ENCODE peak calls at places on chromosome 1, in nine cellular contexts. V is testis; H is GM23248; M is MM.1S; Y is heart left ventricle; I is CD8-positive, alpha-beta memory T cell; Q is mammary epithelial cell; W is thoracic aorta; J is body of pancreas. U is an unnamed sample. For H3K36me3 and H3K27me3, the result is how much of the 10 kb centered on the place peaks cover.

GRCh38 chr1:228079013-228079412 is 3.5 kb upstream of the ARF1 start:
- DNase-seq in J (no peak), Y (no peak), I (no peak), V (no peak), W (no peak), H (no peak), M (no peak), Q (no peak), U (no peak)

GRCh38 chr1:223525957-223526356 is 132.7 kb downstream of the CCDC185 start:
- DNase-seq in J (no peak), W (no peak), H (no peak), I (no peak), V (no peak), M (no peak), Q (no peak), Y (no peak), U (no peak)

GRCh38 chr1:13700521-13701273 is 709 bp downstream of the PRDM2 start:
- DNase-seq in W (no peak), I (peak), J (peak), V (peak), M (peak), Y (peak), Q (peak), H (peak), U (peak)

GRCh38 chr1:154752273-154753030 is 117.6 kb downstream of the KCNN3 start:
- DNase-seq in Y (no peak), W (no peak), I (no peak), V (no peak), Q (no peak), H (no peak), M (no peak), J (no peak), U (no peak)

GRCh38 chr1:204280562-204280961 is 66.8 kb upstream of the GOLT1A start:
- DNase-seq in Y (no peak), H (no peak), W (no peak), I (no peak), V (no peak), J (no peak), M (no peak), Q (no peak), U (no peak)

GRCh38 chr1:88985033-88985432 is 7.4 kb downstream of the KYAT3 start:
- DNase-seq in W (no peak), J (peak), Y (peak), M (no peak), Q (peak), V (peak), H (peak), I (no peak), U (no peak)

GRCh38 chr1:57729181-57729580 is 305.3 kb upstream of the DAB1 start:
- DNase-seq in H (no peak), V (no peak), I (no peak), Y (no peak), W (no peak), J (no peak), M (no peak), Q (no peak), U (no peak)

GRCh38 chr1:92043621-92044020 is 13.8 kb downstream of the EPHX4 start:
- DNase-seq in M (no peak), Y (no peak), I (no peak), V (no peak), Q (peak), J (no peak), W (no peak), H (no peak), U (no peak)

GRCh38 chr1:211944733-211945500 is 90.4 kb downstream of the INTS7 start:
- DNase-seq in I (no peak), M (no peak), W (no peak), J (peak), Y (no peak), H (no peak), Q (peak), V (peak), U (peak)

GRCh38 chr1:207890136-207890738 is 20.7 kb downstream of the CD34 start:
- DNase-seq in M (no peak), Q (peak), J (peak), Y (peak), I (no peak), H (peak), W (no peak), V (peak), U (no peak)

GRCh38 chr1:100219457-100219856 is 30.2 kb downstream of the DBT start:
- DNase-seq in W (no peak), Y (no peak), J (no peak), Q (no peak), M (no peak), V (no peak), I (no peak), H (no peak), U (no peak)

GRCh38 chr1:61253059-61253735 is 170.8 kb downstream of the NFIA start:
- DNase-seq in I (peak), J (peak), Y (peak), Q (peak), H (peak), V (peak), W (no peak), M (no peak), U (no peak)

GRCh38 chr1:212691561-212692071 is 8.0 kb downstream of the BATF3 start:
- DNase-seq in W (no peak), Y (no peak), M (no peak), I (no peak), J (no peak), V (no peak), H (no peak), Q (no peak), U (no peak)

GRCh38 chr1:85313888-85314696 is 37.7 kb upstream of the BCL10 start:
- DNase-seq in I (no peak), W (no peak), V (peak), Q (peak), Y (peak), M (no peak), H (peak), J (no peak), U (no peak)

GRCh38 chr1:201229095-201229494 is 38.5 kb downstream of the IGFN1 start:
- DNase-seq in I (no peak), J (no peak), Y (no peak), V (no peak), Q (no peak), M (no peak), H (no peak), W (no peak), U (peak)

GRCh38 chr1:41980872-41981653 is 62.3 kb upstream of the HIVEP3 start:
- DNase-seq in Y (no peak), J (no peak), V (no peak), M (no peak), Q (no peak), H (no peak), I (no peak), W (no peak), U (peak)

GRCh38 chr1:228445867-228446584 is 29.4 kb upstream of the TRIM17 start:
- DNase-seq in Y (peak), Q (no peak), M (peak), I (peak), W (no peak), H (peak), V (peak), J (no peak), U (peak)

GRCh38 chr1:111417755-111418154 is 9.8 kb downstream of the OVGP1 start:
- DNase-seq in J (no peak), M (no peak), I (no peak), V (no peak), W (no peak), Q (no peak), Y (no peak), H (no peak), U (peak)

GRCh38 chr1:152148991-152149390 is 10.0 kb downstream of the RPTN start:
- DNase-seq in M (no peak), H (peak), V (no peak), W (no peak), J (no peak), Y (no peak), Q (no peak), I (no peak), U (no peak)

GRCh38 chr1:85339089-85339488 is 62.7 kb upstream of the BCL10 start:
- DNase-seq in I (no peak), H (peak), Y (no peak), Q (peak), W (no peak), V (no peak), M (no peak), J (no peak), U (peak)

GRCh38 chr1:240693036-240693435 is 81.1 kb upstream of the GREM2 start:
- DNase-seq in M (no peak), Q (no peak), W (no peak), I (no peak), J (no peak), H (no peak), V (no peak), Y (no peak), U (no peak)

GRCh38 chr1:6928106-6928885 is 143.0 kb downstream of the CAMTA1 start:
- DNase-seq in J (no peak), Y (no peak), M (no peak), H (no peak), Q (no peak), I (no peak), W (no peak), V (no peak), U (no peak)

GRCh38 chr1:210647406-210648333 is 319.0 kb downstream of the HHAT start:
- DNase-seq in J (no peak), H (peak), W (no peak), Q (no peak), M (peak), V (no peak), Y (no peak), I (no peak), U (no peak)

GRCh38 chr1:67672260-67672803 is 12.7 kb upstream of the GADD45A start:
- DNase-seq in V (no peak), I (no peak), H (no peak), Q (no peak), W (no peak), M (no peak), J (no peak), Y (no peak), U (no peak)

GRCh38 chr1:232594768-232595698 is 34.9 kb downstream of the SIPA1L2 start:
- DNase-seq in W (no peak), V (no peak), H (no peak), Y (no peak), M (no peak), Q (no peak), I (no peak), J (no peak), U (no peak)

GRCh38 chr1:49597436-49597835 is 426.3 kb downstream of the AGBL4 start:
- DNase-seq in I (no peak), H (no peak), V (no peak), M (no peak), Q (no peak), Y (no peak), W (no peak), J (no peak), U (no peak)

GRCh38 chr1:203299180-203299579 is 6.1 kb upstream of the BTG2 start:
- DNase-seq in Q (no peak), I (no peak), W (no peak), H (no peak), Y (no peak), V (no peak), J (no peak), M (peak), U (no peak)

GRCh38 chr1:161044908-161045748 is 649 bp downstream of the USF1 start:
- DNase-seq in I (peak), H (peak), W (no peak), M (peak), V (peak), Y (peak), Q (peak), J (peak), U (peak)

DNA sequence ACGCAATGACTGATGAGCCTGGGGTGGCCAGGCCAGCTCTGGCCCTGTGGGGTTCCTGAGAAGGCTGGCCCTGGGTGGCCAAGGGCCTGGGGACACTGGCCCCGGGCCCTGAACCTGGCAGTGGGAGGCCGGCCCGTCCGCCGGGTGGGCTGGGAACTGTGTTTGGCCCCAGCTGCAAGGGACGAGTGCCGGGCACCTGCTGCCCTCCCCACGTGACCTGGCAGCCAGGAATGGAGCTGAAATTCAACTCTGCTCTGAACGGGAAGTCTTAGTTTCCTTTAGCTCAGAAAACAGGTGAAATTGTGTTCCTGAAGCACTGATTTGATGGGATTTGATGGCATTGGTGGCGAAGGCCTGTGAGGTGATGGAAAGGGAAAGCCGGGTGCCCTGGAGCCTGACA is 8.2 kb upstream of the TTLL10 start:
- DNase-seq in V (no peak), I (no peak), Y (no peak), H (no peak), M (no peak), Q (no peak), J (no peak), W (no peak), U (no peak)
- H3K4me3 ChIP-seq in V (no peak), I (no peak), Y (no peak), H (no peak), M (no peak), Q (no peak), J (peak), W (no peak), U (no peak)

GRCh38 chr1:226148121-226148648 is 38.4 kb downstream of the ACBD3 start:
- DNase-seq in M (peak), V (no peak), I (no peak), W (no peak), J (no peak), Q (no peak), H (no peak), Y (no peak), U (no peak)
- H3K36me3 ChIP-seq in M (under half), V (under half), I (under half), W (under half), J (under half), Q (under half), H (half or more), Y (under half), U (under half)

GRCh38 chr1:18037651-18038050 is 69.9 kb upstream of the IGSF21 start:
- DNase-seq in W (no peak), J (no peak), V (no peak), H (no peak), M (peak), Y (no peak), I (no peak), Q (no peak), U (no peak)
- H3K27me3 ChIP-seq in W (under half), J (under half), V (under half), H (under half), M (half or more), Y (under half), I (under half), Q (under half), U (under half)

DNA sequence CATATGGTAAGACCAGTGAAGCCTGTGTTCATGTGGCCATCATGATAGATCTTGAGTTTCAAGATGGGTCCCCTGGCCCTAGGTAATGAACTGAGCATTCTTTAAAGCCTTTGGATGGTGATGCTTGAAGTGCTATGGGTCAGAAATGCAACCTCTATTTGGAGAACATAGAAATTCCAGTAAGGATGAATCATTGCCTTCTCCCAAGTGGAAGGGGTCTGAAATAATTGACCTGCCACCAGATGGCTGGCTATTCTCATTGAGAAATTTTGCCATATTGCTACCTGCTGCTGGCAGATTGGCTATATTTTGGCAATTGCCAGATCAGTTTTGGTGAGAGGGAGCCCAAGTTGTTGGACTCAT is 739 bp upstream of the IFI6 start:
- DNase-seq in V (no peak), I (no peak), H (peak), Y (no peak), M (no peak), Q (no peak), J (no peak), W (no peak), U (no peak)
- H3K4me3 ChIP-seq in V (no peak), I (peak), H (peak), Y (peak), M (peak), Q (no peak), J (no peak), W (peak), U (peak)

DNA sequence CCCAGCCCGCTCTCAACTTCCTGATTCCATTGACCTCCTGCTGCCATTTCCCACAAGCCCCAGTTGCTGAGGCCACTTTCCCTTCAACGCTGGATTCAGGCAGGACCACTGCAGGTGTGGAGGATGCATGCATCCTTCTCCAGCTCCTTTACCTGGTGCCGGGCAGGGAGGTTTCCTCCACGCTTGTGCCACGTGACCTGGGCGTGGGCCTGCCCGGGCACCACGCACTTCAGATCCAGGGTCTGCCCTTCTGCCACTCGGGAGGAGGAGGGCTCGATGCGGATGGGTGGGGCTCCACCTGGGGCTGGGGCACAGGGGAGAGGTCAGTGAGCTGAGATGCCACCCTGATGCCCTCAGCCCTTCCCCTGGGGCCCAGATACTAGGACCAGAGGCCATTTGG is 31.9 kb downstream of the LDLRAD2 start:
- DNase-seq in M (no peak), Y (no peak), V (no peak), Q (no peak), I (no peak), W (no peak), J (no peak), H (no peak), U (no peak)
- H3K36me3 ChIP-seq in M (under half), Y (under half), V (under half), Q (under half), I (under half), W (half or more), J (under half), H (half or more), U (under half)

GRCh38 chr1:209491496-209491895 is 92.0 kb upstream of the CAMK1G start:
- DNase-seq in H (no peak), Q (no peak), I (no peak), M (no peak), W (no peak), Y (no peak), J (no peak), V (no peak), U (no peak)

GRCh38 chr1:209491031-209491430 is 92.5 kb upstream of the CAMK1G start:
- DNase-seq in M (no peak), J (no peak), H (no peak), Q (no peak), W (no peak), Y (no peak), V (no peak), I (no peak), U (no peak)

GRCh38 chr1:209490013-209490412 is 93.5 kb upstream of the CAMK1G start:
- DNase-seq in I (no peak), Q (peak), H (peak), M (no peak), J (no peak), W (no peak), V (no peak), Y (no peak), U (peak)

GRCh38 chr1:209493584-209493983 is 89.9 kb upstream of the CAMK1G start:
- DNase-seq in Y (no peak), H (no peak), I (no peak), J (no peak), V (no peak), M (no peak), W (no peak), Q (no peak), U (no peak)

DNA sequence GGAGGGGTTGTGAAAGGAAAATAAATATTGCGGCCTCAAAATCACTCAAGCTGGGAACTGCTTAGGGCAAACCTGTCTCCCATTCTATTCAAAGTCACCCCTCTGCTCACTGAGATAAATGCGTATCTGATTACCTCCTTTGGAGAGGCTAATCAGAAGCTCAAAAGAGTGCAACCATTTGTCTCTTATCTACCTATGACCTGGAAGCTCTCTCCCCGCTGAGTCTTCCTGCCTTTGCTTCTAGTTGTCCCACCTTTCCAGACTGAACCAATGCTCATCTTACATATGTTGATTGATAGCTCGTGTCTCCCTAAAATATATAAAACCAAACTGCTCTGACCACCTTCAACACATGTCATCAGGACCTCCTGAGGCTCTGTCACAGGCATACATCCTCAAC is 91.6 kb upstream of the CAMK1G start:
- DNase-seq in J (no peak), M (no peak), Q (no peak), I (no peak), H (no peak), W (no peak), Y (no peak), V (no peak), U (no peak)
- H3K27me3 ChIP-seq in J (under half), M (under half), Q (under half), I (under half), H (under half), W (under half), Y (under half), V (under half), U (under half)

DNA sequence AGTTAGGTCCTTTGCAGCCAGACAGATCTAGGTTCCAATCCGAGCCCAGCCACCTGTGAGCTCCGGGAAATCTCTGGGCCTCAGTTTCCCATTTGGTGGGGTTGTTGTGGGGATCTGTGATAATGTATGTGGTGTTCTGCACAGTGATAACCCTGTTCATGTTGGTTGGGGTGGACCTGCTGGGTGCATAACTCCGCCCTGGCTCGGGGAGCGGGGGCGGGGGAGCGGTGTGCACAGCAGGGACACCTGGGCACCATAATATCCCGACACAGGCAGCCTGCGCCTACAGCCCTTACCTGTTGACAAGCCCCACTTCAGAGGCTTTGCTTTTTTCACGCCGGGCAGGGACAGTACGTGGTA is 48.0 kb upstream of the ACOT11 start:
- DNase-seq in H (no peak), V (no peak), I (no peak), W (no peak), J (no peak), Y (no peak), Q (no peak), M (no peak), U (peak)
- H3K4me3 ChIP-seq in H (peak), V (peak), I (peak), W (peak), J (no peak), Y (peak), Q (no peak), M (no peak), U (peak)

GRCh38 chr1:246888522-246888921 is 43.2 kb downstream of the AHCTF1 start:
- DNase-seq in M (no peak), Q (no peak), Y (no peak), V (no peak), H (no peak), W (no peak), I (no peak), J (no peak), U (no peak)

GRCh38 chr1:246891105-246891504 is 40.6 kb downstream of the AHCTF1 start:
- DNase-seq in V (no peak), J (no peak), Q (no peak), Y (no peak), I (no peak), H (no peak), W (no peak), M (no peak), U (no peak)

GRCh38 chr1:246897302-246897701 is 34.4 kb downstream of the AHCTF1 start:
- DNase-seq in W (no peak), V (no peak), I (no peak), H (no peak), J (no peak), M (no peak), Y (no peak), Q (no peak), U (no peak)

GRCh38 chr1:246893205-246893939 is 38.4 kb downstream of the AHCTF1 start:
- DNase-seq in Q (no peak), M (no peak), W (no peak), J (no peak), Y (no peak), I (no peak), H (no peak), V (no peak), U (no peak)
- H3K36me3 ChIP-seq in Q (under half), M (under half), W (half or more), J (under half), Y (under half), I (under half), H (half or more), V (under half), U (under half)

U was measured in H7.